ENCODE peak calls at places on chromosomes 2 and 18, in four cellular contexts. One of them, this sample, is unnamed.

GRCh38 chr2:104866883-104867350 is 13.0 kb downstream of the POU3F3 start:
- DNase-seq in GM12878: no peak
- DNase-seq in K562: no peak
- DNase-seq in HepG2: no peak
- DNase-seq in this sample: no peak

GRCh38 chr2:121634354-121635307 is 14.6 kb downstream of the CLASP1 start:
- DNase-seq in HepG2: no peak
- DNase-seq in K562: no peak
- DNase-seq in GM12878: no peak
- DNase-seq in this sample: no peak

GRCh38 chr2:154140249-154141025 is 268.7 kb downstream of the GALNT13 start:
- DNase-seq in HepG2: no peak
- DNase-seq in GM12878: no peak
- DNase-seq in K562: no peak
- DNase-seq in this sample: no peak

GRCh38 chr2:173427887-173428683 is 73.4 kb downstream of the CDCA7 start:
- DNase-seq in K562: no peak
- DNase-seq in HepG2: peak; percentile 21
- DNase-seq in GM12878: no peak
- DNase-seq in this sample: no peak

GRCh38 chr2:126796931-126797621 is 101.6 kb upstream of the TEX51 start:
- DNase-seq in HepG2: no peak
- DNase-seq in GM12878: no peak
- DNase-seq in K562: no peak
- DNase-seq in this sample: no peak

GRCh38 chr2:189819297-189819704 is 35.1 kb downstream of the PMS1 start:
- DNase-seq in HepG2: no peak
- DNase-seq in K562: no peak
- DNase-seq in GM12878: no peak
- DNase-seq in this sample: no peak

GRCh38 chr2:113896791-113897190 is 6.9 kb downstream of the ACTR3 start:
- DNase-seq in HepG2: no peak
- DNase-seq in K562: no peak
- DNase-seq in GM12878: no peak
- DNase-seq in this sample: no peak

GRCh38 chr2:138061961-138062360 is 97.7 kb downstream of the HNMT start:
- DNase-seq in GM12878: no peak
- DNase-seq in HepG2: no peak
- DNase-seq in K562: no peak
- DNase-seq in this sample: no peak

GRCh38 chr2:215137741-215138340 is 585 bp downstream of the ABCA12 start:
- DNase-seq in K562: no peak
- DNase-seq in HepG2: no peak
- DNase-seq in GM12878: no peak
- DNase-seq in this sample: no peak

GRCh38 chr2:216426938-216427337 is 14.7 kb downstream of the SMARCAL1 start:
- DNase-seq in K562: no peak
- DNase-seq in HepG2: no peak
- DNase-seq in GM12878: no peak
- DNase-seq in this sample: no peak

GRCh38 chr2:200432296-200432695 is 77.6 kb downstream of the KCTD18 start:
- DNase-seq in GM12878: no peak
- DNase-seq in HepG2: no peak
- DNase-seq in K562: no peak
- DNase-seq in this sample: no peak

GRCh38 chr2:216486708-216487107 is 11.9 kb upstream of the RPL37A start:
- DNase-seq in K562: no peak
- DNase-seq in GM12878: no peak
- DNase-seq in HepG2: no peak
- DNase-seq in this sample: no peak

GRCh38 chr2:45253151-45253550 is 243.9 kb upstream of the SIX2 start:
- DNase-seq in HepG2: no peak
- DNase-seq in GM12878: no peak
- DNase-seq in K562: no peak
- DNase-seq in this sample: no peak

GRCh38 chr2:172674034-172674967 is 61.3 kb upstream of the RAPGEF4 start:
- DNase-seq in HepG2: no peak
- DNase-seq in GM12878: no peak
- DNase-seq in K562: peak; percentile 55
- DNase-seq in this sample: no peak

GRCh38 chr18:73168171-73168570 is 300.4 kb upstream of the NETO1 start:
- DNase-seq in K562: no peak
- DNase-seq in GM12878: no peak
- DNase-seq in HepG2: no peak
- DNase-seq in this sample: no peak

GRCh38 chr2:120401275-120402069 is 55.5 kb downstream of the INHBB start:
- DNase-seq in GM12878: no peak
- DNase-seq in K562: no peak
- DNase-seq in HepG2: no peak
- DNase-seq in this sample: no peak

GRCh38 chr18:54127759-54128378 is 96.6 kb downstream of the MBD2 start:
- DNase-seq in K562: no peak
- DNase-seq in GM12878: no peak
- DNase-seq in HepG2: peak; percentile 41
- DNase-seq in this sample: peak; percentile 23

GRCh38 chr2:38480617-38481016 is 103.5 kb upstream of the ATL2 start:
- DNase-seq in HepG2: no peak
- DNase-seq in GM12878: no peak
- DNase-seq in K562: no peak
- DNase-seq in this sample: no peak

GRCh38 chr2:218898109-218898878 is 17.6 kb downstream of the WNT10A start:
- DNase-seq in HepG2: peak; percentile 33
- DNase-seq in GM12878: no peak
- DNase-seq in K562: peak; percentile 76
- DNase-seq in this sample: peak; percentile 83

GRCh38 chr2:53202063-53202462 is 565.5 kb upstream of the CHAC2 start:
- DNase-seq in HepG2: peak; percentile 25
- DNase-seq in K562: no peak
- DNase-seq in GM12878: no peak
- DNase-seq in this sample: no peak

GRCh38 chr2:98472132-98472650 is 27.5 kb downstream of the INPP4A start:
- DNase-seq in K562: peak; percentile 22
- DNase-seq in HepG2: no peak
- DNase-seq in GM12878: no peak
- DNase-seq in this sample: no peak

GRCh38 chr2:65416945-65417344 is 15.5 kb downstream of the SPRED2 start:
- DNase-seq in K562: no peak
- DNase-seq in HepG2: no peak
- DNase-seq in GM12878: no peak
- DNase-seq in this sample: no peak

GRCh38 chr2:101999122-101999789 is 7.5 kb downstream of the IL1R2 start:
- DNase-seq in GM12878: no peak
- DNase-seq in K562: no peak
- DNase-seq in HepG2: peak; percentile 89
- DNase-seq in this sample: no peak

GRCh38 chr18:77359561-77360314 is 110.1 kb downstream of the GALR1 start:
- DNase-seq in K562: no peak
- DNase-seq in GM12878: no peak
- DNase-seq in HepG2: no peak
- DNase-seq in this sample: no peak

GRCh38 chr2:204180671-204181070 is 244.1 kb downstream of the ICOS start:
- DNase-seq in GM12878: no peak
- DNase-seq in K562: no peak
- DNase-seq in HepG2: no peak
- DNase-seq in this sample: no peak

GRCh38 chr18:35549515-35549914 is 32.0 kb upstream of the GALNT1 start:
- DNase-seq in HepG2: no peak
- DNase-seq in GM12878: no peak
- DNase-seq in K562: no peak
- DNase-seq in this sample: no peak

GRCh38 chr2:72118386-72118785 is 29.3 kb downstream of the CYP26B1 start:
- DNase-seq in GM12878: no peak
- DNase-seq in HepG2: no peak
- DNase-seq in K562: no peak
- DNase-seq in this sample: no peak

GRCh38 chr2:183543731-183544130 is 419.5 kb downstream of the NUP35 start:
- DNase-seq in HepG2: no peak
- DNase-seq in GM12878: peak; percentile 24
- DNase-seq in K562: no peak
- DNase-seq in this sample: no peak

GRCh38 chr2:157857881-157858280 is 18.2 kb downstream of the ACVR1 start:
- DNase-seq in GM12878: no peak
- DNase-seq in HepG2: no peak
- DNase-seq in K562: no peak
- DNase-seq in this sample: no peak

GRCh38 chr2:157853211-157853610 is 22.9 kb downstream of the ACVR1 start:
- DNase-seq in HepG2: no peak
- DNase-seq in GM12878: no peak
- DNase-seq in K562: no peak
- DNase-seq in this sample: no peak

GRCh38 chr2:157858846-157859245 is 17.3 kb downstream of the ACVR1 start:
- DNase-seq in HepG2: no peak
- DNase-seq in GM12878: no peak
- DNase-seq in K562: no peak
- DNase-seq in this sample: no peak

GRCh38 chr2:157853820-157854219 is 22.3 kb downstream of the ACVR1 start:
- DNase-seq in HepG2: no peak
- DNase-seq in K562: no peak
- DNase-seq in GM12878: no peak
- DNase-seq in this sample: no peak

GRCh38 chr2:157856157-157856455 is 20.0 kb downstream of the ACVR1 start:
- DNase-seq in HepG2: no peak
- DNase-seq in K562: no peak
- DNase-seq in GM12878: no peak
- DNase-seq in this sample: no peak
- TF ChIP-seq FOXK2 in HepG2: no peak
- TF ChIP-seq FOXK2 in K562: no peak
- TF ChIP-seq FOXK2 in GM12878: no peak
- TF ChIP-seq FOXK2 in this sample: no peak

GRCh38 chr2:50849205-50849604 is 182.7 kb downstream of the NRXN1 start:
- DNase-seq in K562: no peak
- DNase-seq in GM12878: no peak
- DNase-seq in HepG2: no peak
- DNase-seq in this sample: no peak
- TF ChIP-seq BHLHE40 in K562: no peak
- TF ChIP-seq BHLHE40 in GM12878: no peak
- TF ChIP-seq BHLHE40 in HepG2: no peak
- TF ChIP-seq BHLHE40 in this sample: no peak

DNA sequence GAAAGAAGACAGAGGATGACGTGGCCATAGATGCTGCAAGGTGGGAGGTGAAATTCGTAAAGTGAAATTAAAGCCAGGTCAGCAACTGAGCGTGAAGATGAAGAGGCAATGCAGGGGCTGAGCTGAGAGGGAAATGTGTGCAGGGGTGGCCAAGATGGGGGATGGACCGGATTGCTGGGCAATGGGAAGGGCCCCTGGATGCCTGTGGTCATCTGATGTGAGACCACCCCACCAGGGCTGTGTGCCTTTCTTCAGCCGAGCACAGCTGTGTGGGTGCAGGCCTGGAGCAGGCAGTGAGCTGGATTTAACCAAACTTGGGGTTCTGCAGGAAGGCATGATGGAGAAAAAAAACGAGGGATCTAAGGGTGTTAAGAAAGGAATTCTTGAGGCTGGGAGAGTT is 80.4 kb downstream of the ZCCHC2 start:
- DNase-seq in K562: no peak
- DNase-seq in HepG2: no peak
- DNase-seq in GM12878: no peak
- DNase-seq in this sample: no peak
- TF ChIP-seq FOXK2 in K562: no peak
- TF ChIP-seq FOXK2 in HepG2: no peak
- TF ChIP-seq FOXK2 in GM12878: no peak
- TF ChIP-seq FOXK2 in this sample: no peak

DNA sequence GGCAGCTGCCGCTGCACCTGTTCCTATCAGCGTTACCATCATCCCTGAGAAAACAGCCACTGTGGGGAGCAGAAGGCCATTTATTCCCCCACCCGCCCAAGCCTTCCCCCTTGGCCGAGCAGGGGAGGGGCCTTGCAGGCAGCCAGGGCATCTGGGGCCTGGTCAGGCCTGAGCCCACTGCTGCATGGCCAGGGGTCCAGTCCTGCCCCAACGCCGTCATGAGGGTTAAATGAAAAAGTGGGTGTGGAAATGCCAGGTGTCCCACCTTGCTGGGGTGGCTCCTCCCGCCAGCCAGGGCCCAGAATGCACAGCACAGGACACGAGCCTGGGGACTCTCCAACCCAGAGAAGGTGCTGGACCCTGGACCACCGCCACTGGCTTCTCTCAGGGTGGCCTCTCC is 14.2 kb downstream of the ANO7 start:
- DNase-seq in K562: no peak
- DNase-seq in GM12878: no peak
- DNase-seq in HepG2: no peak
- DNase-seq in this sample: no peak
- TF ChIP-seq BHLHE40 in K562: no peak
- TF ChIP-seq BHLHE40 in GM12878: no peak
- TF ChIP-seq BHLHE40 in HepG2: no peak
- TF ChIP-seq BHLHE40 in this sample: no peak

GRCh38 chr2:28627722-28628480 is 123.7 kb upstream of the PPP1CB start:
- DNase-seq in HepG2: no peak
- DNase-seq in GM12878: no peak
- DNase-seq in K562: no peak
- DNase-seq in this sample: no peak

GRCh38 chr2:28624798-28625701 is 126.6 kb upstream of the PPP1CB start:
- DNase-seq in K562: no peak
- DNase-seq in GM12878: peak; percentile 21
- DNase-seq in HepG2: peak; percentile 47
- DNase-seq in this sample: no peak

GRCh38 chr2:28626376-28626775 is 125.3 kb upstream of the PPP1CB start:
- DNase-seq in K562: no peak
- DNase-seq in GM12878: no peak
- DNase-seq in HepG2: no peak
- DNase-seq in this sample: no peak

GRCh38 chr2:28628506-28628905 is 123.1 kb upstream of the PPP1CB start:
- DNase-seq in K562: no peak
- DNase-seq in HepG2: no peak
- DNase-seq in GM12878: no peak
- DNase-seq in this sample: no peak

DNA sequence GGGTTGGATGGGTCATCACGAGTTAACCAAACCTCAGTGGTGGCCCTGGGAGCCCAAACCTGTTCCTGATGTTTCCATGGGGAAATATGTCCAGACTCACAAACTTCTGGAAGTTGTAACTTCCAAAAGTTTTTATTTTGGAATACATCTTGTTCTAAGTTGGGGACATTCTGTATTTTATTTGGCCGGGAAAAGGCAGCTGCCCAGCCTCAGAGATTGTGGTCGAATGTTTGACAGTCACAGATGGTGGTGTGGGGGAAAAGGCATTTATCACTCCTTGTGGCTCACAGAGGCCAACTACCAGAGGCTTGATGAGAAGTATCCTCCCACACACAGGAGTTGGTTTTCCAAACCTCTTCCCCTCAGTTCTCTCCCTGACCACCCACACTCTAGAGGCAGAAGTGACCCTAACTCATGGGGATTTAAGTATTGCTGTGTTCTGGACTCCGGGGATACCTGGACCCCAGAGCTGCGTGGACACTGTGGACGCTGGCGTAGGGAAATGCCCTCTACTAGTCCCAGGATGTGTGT is 124.7 kb upstream of the PPP1CB start:
- DNase-seq in HepG2: no peak
- DNase-seq in GM12878: no peak
- DNase-seq in K562: no peak
- DNase-seq in this sample: no peak
- TF ChIP-seq FOXK2 in HepG2: no peak
- TF ChIP-seq FOXK2 in GM12878: no peak
- TF ChIP-seq FOXK2 in K562: no peak
- TF ChIP-seq FOXK2 in this sample: no peak

GRCh38 chr2:11553661-11554429 is 20.0 kb downstream of the GREB1 start:
- DNase-seq in K562: no peak
- DNase-seq in HepG2: no peak
- DNase-seq in GM12878: no peak
- DNase-seq in this sample: no peak
- TF ChIP-seq BHLHE40 in K562: no peak
- TF ChIP-seq BHLHE40 in HepG2: no peak
- TF ChIP-seq BHLHE40 in GM12878: no peak
- TF ChIP-seq BHLHE40 in this sample: no peak

This sample was measured in HEK293T.